ENCODE peak calls at places on chromosomes 1 and 21, in five cellular contexts. One of them, this sample, is unnamed.

GRCh38 chr1:208604295-208604694 is 360.1 kb upstream of the PLXNA2 start:
- DNase-seq in GM23338: no peak
- DNase-seq in SK-N-SH: no peak
- DNase-seq in PC-3: peak; percentile 86
- DNase-seq in MM.1S: no peak
- DNase-seq in this sample: no peak

GRCh38 chr21:37503848-37504467 is 137.4 kb downstream of the DYRK1A start:
- DNase-seq in GM23338: no peak
- DNase-seq in SK-N-SH: no peak
- DNase-seq in PC-3: peak; percentile 53
- DNase-seq in MM.1S: no peak
- DNase-seq in this sample: no peak

GRCh38 chr1:218409946-218410510 is 64.9 kb downstream of the TGFB2 start:
- DNase-seq in GM23338: no peak
- DNase-seq in SK-N-SH: no peak
- DNase-seq in PC-3: peak; percentile 74
- DNase-seq in MM.1S: no peak
- DNase-seq in this sample: no peak

GRCh38 chr1:151976015-151976343 is 17.7 kb downstream of the S100A10 start:
- DNase-seq in GM23338: no peak
- DNase-seq in SK-N-SH: no peak
- DNase-seq in PC-3: no peak
- DNase-seq in MM.1S: no peak
- DNase-seq in this sample: no peak

GRCh38 chr1:169348356-169349036 is 19.1 kb downstream of the NME7 start:
- DNase-seq in GM23338: peak; percentile 69
- DNase-seq in SK-N-SH: peak; percentile 37
- DNase-seq in PC-3: peak; percentile 84
- DNase-seq in MM.1S: peak; percentile 58
- DNase-seq in this sample: no peak

GRCh38 chr1:97270508-97271307 is 549.1 kb downstream of the PTBP2 start:
- DNase-seq in GM23338: no peak
- DNase-seq in SK-N-SH: peak; percentile 7
- DNase-seq in PC-3: no peak
- DNase-seq in MM.1S: no peak
- DNase-seq in this sample: no peak

GRCh38 chr1:46057781-46058180 is 74.6 kb downstream of the PIK3R3 start:
- DNase-seq in GM23338: no peak
- DNase-seq in SK-N-SH: no peak
- DNase-seq in PC-3: no peak
- DNase-seq in MM.1S: no peak
- DNase-seq in this sample: no peak

GRCh38 chr1:111204923-111205723 is 4.7 kb upstream of the DENND2D start:
- DNase-seq in GM23338: no peak
- DNase-seq in SK-N-SH: no peak
- DNase-seq in PC-3: no peak
- DNase-seq in MM.1S: no peak
- DNase-seq in this sample: no peak

GRCh38 chr21:31184462-31184861 is 146.2 kb upstream of the KRTAP19-8 start:
- DNase-seq in GM23338: no peak
- DNase-seq in SK-N-SH: peak; percentile 35
- DNase-seq in PC-3: no peak
- DNase-seq in MM.1S: no peak
- DNase-seq in this sample: no peak

GRCh38 chr1:112515311-112516009 is 6.7 kb downstream of the WNT2B start:
- DNase-seq in GM23338: peak; percentile 61
- DNase-seq in SK-N-SH: no peak
- DNase-seq in PC-3: peak; percentile 22
- DNase-seq in MM.1S: no peak
- DNase-seq in this sample: no peak

GRCh38 chr1:30489737-30490389 is 233.5 kb downstream of the MATN1 start:
- DNase-seq in GM23338: no peak
- DNase-seq in SK-N-SH: no peak
- DNase-seq in PC-3: no peak
- DNase-seq in MM.1S: no peak
- DNase-seq in this sample: no peak

GRCh38 chr1:220339581-220339980 is 67.3 kb upstream of the RAB3GAP2 start:
- DNase-seq in GM23338: peak; percentile 24
- DNase-seq in SK-N-SH: no peak
- DNase-seq in PC-3: no peak
- DNase-seq in MM.1S: no peak
- DNase-seq in this sample: no peak

GRCh38 chr1:115710859-115711624 is 57.5 kb downstream of the CASQ2 start:
- DNase-seq in GM23338: no peak
- DNase-seq in SK-N-SH: no peak
- DNase-seq in PC-3: peak; percentile 64
- DNase-seq in MM.1S: no peak
- DNase-seq in this sample: peak; percentile 89

GRCh38 chr1:32273389-32274208 is 18.3 kb upstream of the HDAC1 start:
- DNase-seq in GM23338: peak; percentile 95
- DNase-seq in SK-N-SH: no peak
- DNase-seq in PC-3: peak; percentile 88
- DNase-seq in MM.1S: no peak
- DNase-seq in this sample: peak; percentile 79

GRCh38 chr1:11691302-11691914 is at the start of gene DRAXIN:
- DNase-seq in GM23338: peak; percentile 89
- DNase-seq in SK-N-SH: peak; percentile 93
- DNase-seq in PC-3: no peak
- DNase-seq in MM.1S: no peak
- DNase-seq in this sample: no peak

GRCh38 chr1:150563340-150564038 is 14.3 kb downstream of the ADAMTSL4 start:
- DNase-seq in GM23338: no peak
- DNase-seq in SK-N-SH: peak; percentile 25
- DNase-seq in PC-3: peak; percentile 48
- DNase-seq in MM.1S: peak; percentile 95
- DNase-seq in this sample: peak; percentile 50

GRCh38 chr1:229862017-229862774 is 204.8 kb upstream of the GALNT2 start:
- DNase-seq in GM23338: peak; percentile 24
- DNase-seq in SK-N-SH: no peak
- DNase-seq in PC-3: no peak
- DNase-seq in MM.1S: no peak
- DNase-seq in this sample: no peak

GRCh38 chr1:181099152-181100014 is 10.9 kb downstream of the IER5 start:
- DNase-seq in GM23338: peak; percentile 41
- DNase-seq in SK-N-SH: no peak
- DNase-seq in PC-3: no peak
- DNase-seq in MM.1S: peak; percentile 37
- DNase-seq in this sample: peak; percentile 11

GRCh38 chr1:68010543-68010942 is 39.9 kb downstream of the DIRAS3 start:
- DNase-seq in GM23338: no peak
- DNase-seq in SK-N-SH: no peak
- DNase-seq in PC-3: no peak
- DNase-seq in MM.1S: no peak
- DNase-seq in this sample: no peak

GRCh38 chr1:53088616-53089300 is 26.7 kb downstream of the PODN start:
- DNase-seq in GM23338: no peak
- DNase-seq in SK-N-SH: peak; percentile 56
- DNase-seq in PC-3: no peak
- DNase-seq in MM.1S: no peak
- DNase-seq in this sample: no peak

GRCh38 chr1:204652556-204652955 is 33.0 kb downstream of the LRRN2 start:
- DNase-seq in GM23338: no peak
- DNase-seq in SK-N-SH: no peak
- DNase-seq in PC-3: no peak
- DNase-seq in MM.1S: no peak
- DNase-seq in this sample: no peak

GRCh38 chr1:203519053-203519770 is 25.3 kb downstream of the OPTC start:
- DNase-seq in GM23338: peak; percentile 90
- DNase-seq in SK-N-SH: no peak
- DNase-seq in PC-3: no peak
- DNase-seq in MM.1S: no peak
- DNase-seq in this sample: peak; percentile 58

GRCh38 chr21:44867999-44868700 is 5.3 kb downstream of the PTTG1IP start:
- DNase-seq in GM23338: no peak
- DNase-seq in SK-N-SH: no peak
- DNase-seq in PC-3: no peak
- DNase-seq in MM.1S: no peak
- DNase-seq in this sample: no peak

GRCh38 chr1:147215540-147215916 is 9.6 kb downstream of the FMO5 start:
- DNase-seq in GM23338: no peak
- DNase-seq in SK-N-SH: no peak
- DNase-seq in PC-3: no peak
- DNase-seq in MM.1S: no peak
- DNase-seq in this sample: no peak

GRCh38 chr1:3926956-3927355 is 26.9 kb upstream of the C1orf174 start:
- DNase-seq in GM23338: no peak
- DNase-seq in SK-N-SH: no peak
- DNase-seq in PC-3: no peak
- DNase-seq in MM.1S: no peak
- DNase-seq in this sample: no peak

GRCh38 chr1:31798433-31799195 is 17.2 kb downstream of the SPOCD1 start:
- DNase-seq in GM23338: no peak
- DNase-seq in SK-N-SH: no peak
- DNase-seq in PC-3: peak; percentile 87
- DNase-seq in MM.1S: no peak
- DNase-seq in this sample: peak; percentile 95

GRCh38 chr1:30852026-30852425 is 56.5 kb downstream of the SDC3 start:
- DNase-seq in GM23338: no peak
- DNase-seq in SK-N-SH: no peak
- DNase-seq in PC-3: no peak
- DNase-seq in MM.1S: no peak
- DNase-seq in this sample: no peak

GRCh38 chr1:206415913-206416312 is 54.4 kb upstream of the IKBKE start:
- DNase-seq in GM23338: no peak
- DNase-seq in SK-N-SH: no peak
- DNase-seq in PC-3: no peak
- DNase-seq in MM.1S: no peak
- DNase-seq in this sample: no peak

GRCh38 chr1:113325039-113325438 is 65.3 kb upstream of the MAGI3 start:
- DNase-seq in GM23338: no peak
- DNase-seq in SK-N-SH: no peak
- DNase-seq in PC-3: peak; percentile 67
- DNase-seq in MM.1S: no peak
- DNase-seq in this sample: peak; percentile 56

GRCh38 chr1:29655945-29656866 is 419.9 kb downstream of the PTPRU start:
- DNase-seq in GM23338: peak; percentile 72
- DNase-seq in SK-N-SH: peak; percentile 53
- DNase-seq in PC-3: peak; percentile 42
- DNase-seq in MM.1S: no peak
- DNase-seq in this sample: no peak

GRCh38 chr1:53071167-53071865 is 9.3 kb downstream of the PODN start:
- DNase-seq in GM23338: no peak
- DNase-seq in SK-N-SH: peak; percentile 32
- DNase-seq in PC-3: no peak
- DNase-seq in MM.1S: no peak
- DNase-seq in this sample: no peak

DNA sequence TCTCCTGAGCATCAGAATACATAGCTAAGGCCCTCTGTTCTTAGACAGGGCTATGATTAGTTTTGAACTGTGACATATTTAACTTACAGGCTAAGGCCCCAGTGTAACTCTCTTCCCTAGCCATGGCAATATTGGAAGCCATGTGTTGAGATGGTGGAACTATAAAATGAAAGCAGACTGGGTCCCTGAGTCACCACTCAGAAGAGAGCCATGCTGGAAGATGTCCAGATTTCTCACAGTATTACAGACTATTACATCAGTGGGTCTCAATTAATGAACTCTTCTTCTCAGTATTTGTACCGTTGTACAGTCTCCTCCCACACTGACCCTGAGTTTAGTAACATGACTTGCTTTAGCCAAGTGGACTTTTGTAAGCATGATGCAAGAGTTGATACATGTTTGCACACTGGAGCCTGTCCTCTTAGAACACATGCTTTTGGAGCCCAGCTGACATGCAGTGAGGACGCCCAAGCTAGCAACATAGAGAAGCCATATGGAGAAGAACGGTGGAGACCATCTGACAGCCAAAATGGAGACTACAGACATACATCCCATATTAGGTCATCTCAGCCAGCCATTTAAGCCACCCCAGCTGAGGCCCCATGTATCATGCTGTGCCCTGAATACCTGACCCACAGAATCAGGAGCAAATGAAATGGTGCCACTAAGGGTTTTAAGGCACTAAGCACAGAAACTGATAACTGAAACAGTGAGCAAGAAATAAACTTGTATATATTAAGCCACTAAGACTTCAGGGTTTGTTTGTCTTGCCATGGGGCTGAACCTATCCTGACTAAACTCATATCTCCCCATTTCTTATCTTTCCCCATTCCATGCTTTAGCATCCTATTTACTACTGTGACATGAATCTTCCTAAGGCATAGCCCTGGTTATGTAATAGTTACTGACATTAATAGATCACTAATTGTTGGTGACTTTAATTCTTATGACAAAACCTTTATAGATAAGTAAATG is 24.4 kb downstream of the TBX15 start:
- DNase-seq in GM23338: no peak
- DNase-seq in SK-N-SH: no peak
- DNase-seq in PC-3: peak; percentile 35
- DNase-seq in MM.1S: no peak
- DNase-seq in this sample: no peak
- H3F3A ChIP-seq in GM23338: no peaks in the 10 kb centered on the region
- H3F3A ChIP-seq in SK-N-SH: no peaks in the 10 kb centered on the region
- H3F3A ChIP-seq in PC-3: no peaks in the 10 kb centered on the region
- H3F3A ChIP-seq in MM.1S: peaks cover 10% of the 10 kb centered on the region
- H3F3A ChIP-seq in this sample: no peaks in the 10 kb centered on the region

GRCh38 chr1:226632169-226632884 is 83.8 kb downstream of the STUM start:
- DNase-seq in GM23338: no peak
- DNase-seq in SK-N-SH: no peak
- DNase-seq in PC-3: no peak
- DNase-seq in MM.1S: no peak
- DNase-seq in this sample: no peak
- H3K4me2 ChIP-seq in GM23338: no peak overlapping the region
- H3K4me2 ChIP-seq in SK-N-SH: no peak overlapping the region
- H3K4me2 ChIP-seq in PC-3: no peak overlapping the region
- H3K4me2 ChIP-seq in MM.1S: no peak overlapping the region
- H3K4me2 ChIP-seq in this sample: no peak overlapping the region

GRCh38 chr1:9395031-9395430 is 102.3 kb downstream of the SPSB1 start:
- DNase-seq in GM23338: no peak
- DNase-seq in SK-N-SH: no peak
- DNase-seq in PC-3: no peak
- DNase-seq in MM.1S: no peak
- DNase-seq in this sample: no peak
- H3K9me2 ChIP-seq in GM23338: peaks cover 2% of the 10 kb centered on the region
- H3K9me2 ChIP-seq in SK-N-SH: no peaks in the 10 kb centered on the region
- H3K9me2 ChIP-seq in PC-3: no peaks in the 10 kb centered on the region
- H3K9me2 ChIP-seq in MM.1S: no peaks in the 10 kb centered on the region
- H3K9me2 ChIP-seq in this sample: no peaks in the 10 kb centered on the region

GRCh38 chr1:156493749-156494148 is 6.8 kb downstream of the MEF2D start:
- DNase-seq in GM23338: no peak
- DNase-seq in SK-N-SH: no peak
- DNase-seq in PC-3: no peak
- DNase-seq in MM.1S: peak; percentile 24
- DNase-seq in this sample: no peak

GRCh38 chr1:156495401-156496140 is 5.0 kb downstream of the MEF2D start:
- DNase-seq in GM23338: no peak
- DNase-seq in SK-N-SH: no peak
- DNase-seq in PC-3: no peak
- DNase-seq in MM.1S: no peak
- DNase-seq in this sample: peak; percentile 20

GRCh38 chr1:156492591-156493080 is 7.9 kb downstream of the MEF2D start:
- DNase-seq in GM23338: no peak
- DNase-seq in SK-N-SH: no peak
- DNase-seq in PC-3: no peak
- DNase-seq in MM.1S: no peak
- DNase-seq in this sample: no peak

GRCh38 chr1:156493154-156493631 is 7.4 kb downstream of the MEF2D start:
- DNase-seq in GM23338: no peak
- DNase-seq in SK-N-SH: no peak
- DNase-seq in PC-3: no peak
- DNase-seq in MM.1S: peak; percentile 51
- DNase-seq in this sample: no peak

GRCh38 chr1:156494309-156494895 is 6.2 kb downstream of the MEF2D start:
- DNase-seq in GM23338: no peak
- DNase-seq in SK-N-SH: no peak
- DNase-seq in PC-3: no peak
- DNase-seq in MM.1S: peak; percentile 7
- DNase-seq in this sample: no peak
- H3F3A ChIP-seq in GM23338: no peaks in the 10 kb centered on the region
- H3F3A ChIP-seq in SK-N-SH: no peaks in the 10 kb centered on the region
- H3F3A ChIP-seq in PC-3: no peaks in the 10 kb centered on the region
- H3F3A ChIP-seq in MM.1S: peaks cover 98% of the 10 kb centered on the region
- H3F3A ChIP-seq in this sample: peaks cover 8% of the 10 kb centered on the region

This sample was measured in PC-9.